ENCODE peak calls at places on chromosomes 13 and 19, in seven cellular contexts. N, X, O, B, T, K and Y are unnamed samples.

GRCh38 chr19:45828945-45829344 is 13.8 kb upstream of the RSPH6A start:
- DNase-seq in N (no peak), X (no peak), O (no peak), B (no peak), T (no peak), K (no peak), Y (no peak)

GRCh38 chr19:8396563-8397203 is 6.5 kb downstream of the RAB11B start:
- DNase-seq in N (peak), X (peak), O (peak), B (no peak), T (peak), K (peak), Y (peak)

GRCh38 chr13:51221674-51222509 is at the start of gene FAM124A:
- DNase-seq in N (peak), X (peak), O (peak), B (peak), T (no peak), K (peak), Y (peak)

GRCh38 chr13:99657848-99658265 is 156.6 kb downstream of the TM9SF2 start:
- DNase-seq in N (peak), X (no peak), O (peak), B (no peak), T (no peak), K (peak), Y (peak)

GRCh38 chr13:71577127-71577526 is 289.9 kb downstream of the DACH1 start:
- DNase-seq in N (no peak), X (no peak), O (no peak), B (no peak), T (no peak), K (no peak), Y (no peak)

GRCh38 chr13:24161010-24161775 is 673 bp downstream of the SPATA13 start:
- DNase-seq in N (no peak), X (peak), O (peak), B (no peak), T (no peak), K (no peak), Y (peak)

GRCh38 chr13:84843368-84843767 is 955.9 kb downstream of the SLITRK6 start:
- DNase-seq in N (no peak), X (no peak), O (no peak), B (no peak), T (no peak), K (no peak), Y (no peak)

GRCh38 chr19:16801599-16801998 is 27.6 kb upstream of the SIN3B start:
- DNase-seq in N (no peak), X (no peak), O (no peak), B (no peak), T (no peak), K (peak), Y (no peak)

GRCh38 chr13:80131204-80131603 is 209.7 kb downstream of the SPRY2 start:
- DNase-seq in N (peak), X (no peak), O (peak), B (no peak), T (peak), K (peak), Y (peak)

GRCh38 chr13:41658057-41658642 is 200.8 kb downstream of the RGCC start:
- DNase-seq in N (no peak), X (no peak), O (no peak), B (no peak), T (no peak), K (no peak), Y (no peak)

GRCh38 chr19:39515551-39516191 is 732 bp downstream of the SELENOV start:
- DNase-seq in N (no peak), X (no peak), O (no peak), B (no peak), T (no peak), K (no peak), Y (no peak)

GRCh38 chr19:18312021-18312534 is 10.8 kb downstream of the LSM4 start:
- DNase-seq in N (no peak), X (no peak), O (no peak), B (no peak), T (no peak), K (no peak), Y (peak)

GRCh38 chr13:97339019-97339988 is 94.7 kb upstream of the RAP2A start:
- DNase-seq in N (peak), X (no peak), O (peak), B (no peak), T (no peak), K (peak), Y (no peak)

GRCh38 chr19:31496076-31496475 is 146.8 kb upstream of the TSHZ3 start:
- DNase-seq in N (no peak), X (no peak), O (no peak), B (no peak), T (no peak), K (no peak), Y (no peak)

GRCh38 chr13:103772576-103772975 is 706.4 kb upstream of the SLC10A2 start:
- DNase-seq in N (no peak), X (no peak), O (no peak), B (no peak), T (no peak), K (peak), Y (no peak)

GRCh38 chr19:14102102-14102696 is 11.6 kb upstream of the SAMD1 start:
- DNase-seq in N (no peak), X (no peak), O (no peak), B (no peak), T (no peak), K (no peak), Y (no peak)

GRCh38 chr13:21012211-21012610 is 49.2 kb downstream of the LATS2 start:
- DNase-seq in N (no peak), X (no peak), O (no peak), B (no peak), T (no peak), K (no peak), Y (no peak)

GRCh38 chr13:20359335-20359734 is 127.2 kb upstream of the GJB6 start:
- DNase-seq in N (no peak), X (no peak), O (no peak), B (peak), T (no peak), K (peak), Y (no peak)

GRCh38 chr19:342801-343421 is 1.7 kb downstream of the MIER2 start:
- DNase-seq in N (peak), X (peak), O (peak), B (peak), T (no peak), K (no peak), Y (no peak)

GRCh38 chr13:106153041-106153440 is 382.4 kb downstream of the EFNB2 start:
- DNase-seq in N (no peak), X (no peak), O (no peak), B (no peak), T (no peak), K (no peak), Y (no peak)

GRCh38 chr13:106153876-106154275 is 381.6 kb downstream of the EFNB2 start:
- DNase-seq in N (no peak), X (no peak), O (no peak), B (no peak), T (no peak), K (no peak), Y (no peak)

GRCh38 chr13:106151056-106151699 is 384.3 kb downstream of the EFNB2 start:
- DNase-seq in N (no peak), X (no peak), O (no peak), B (peak), T (peak), K (peak), Y (no peak)

GRCh38 chr13:106155411-106155810 is 380.1 kb downstream of the EFNB2 start:
- DNase-seq in N (no peak), X (no peak), O (no peak), B (no peak), T (no peak), K (peak), Y (no peak)

GRCh38 chr13:106152047-106152446 is 383.4 kb downstream of the EFNB2 start:
- DNase-seq in N (no peak), X (no peak), O (no peak), B (no peak), T (no peak), K (no peak), Y (no peak)
- H3K27ac ChIP-seq in N (no peak), X (no peak), O (peak), B (peak), T (no peak), K (peak), Y (peak)

DNA sequence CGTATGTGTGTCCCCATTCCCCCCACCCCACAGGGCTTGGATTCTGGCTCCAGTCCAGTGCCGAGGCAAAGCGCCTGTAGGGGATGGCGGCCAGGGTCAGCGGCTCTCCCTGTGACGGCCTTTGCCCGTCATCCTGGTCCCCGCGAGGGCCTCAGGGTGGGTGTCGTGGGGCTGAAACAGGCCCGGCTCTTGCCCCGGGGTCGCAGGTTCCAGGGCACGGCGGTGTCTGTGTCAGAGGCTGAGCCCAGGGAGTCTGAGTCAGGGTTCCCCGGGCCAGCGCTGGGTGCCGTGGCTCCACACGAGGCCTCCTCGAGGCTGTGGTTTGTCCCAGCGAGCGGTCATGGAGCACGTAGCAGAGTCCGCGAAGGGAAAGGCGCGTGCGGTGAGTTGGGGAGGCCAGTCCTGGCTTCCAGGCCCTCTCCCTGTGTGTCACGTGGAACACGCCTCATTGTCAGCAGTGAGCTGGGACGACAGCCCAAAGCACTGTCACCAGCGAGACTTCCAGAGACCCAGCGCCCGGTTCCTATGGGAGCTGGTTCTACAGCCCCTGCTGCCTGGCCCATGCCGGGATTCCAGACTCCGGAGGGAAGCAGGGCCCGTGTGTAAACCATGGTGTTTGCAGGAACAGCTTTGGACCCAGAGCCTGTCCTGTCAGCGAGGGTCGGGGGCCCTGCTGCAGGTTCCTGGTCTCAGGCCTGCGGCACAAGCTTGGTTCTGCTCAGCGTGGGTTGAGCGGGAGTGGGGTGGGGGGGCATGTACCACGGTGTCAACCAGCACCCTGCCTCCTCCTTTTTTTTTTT is 13.4 kb downstream of the NCLN start:
- DNase-seq in N (peak), X (no peak), O (no peak), B (no peak), T (no peak), K (no peak), Y (no peak)
- TF ChIP-seq POLR2A in N (no peak), X (no peak), O (no peak), B (no peak), T (no peak), K (no peak), Y (no peak)

DNA sequence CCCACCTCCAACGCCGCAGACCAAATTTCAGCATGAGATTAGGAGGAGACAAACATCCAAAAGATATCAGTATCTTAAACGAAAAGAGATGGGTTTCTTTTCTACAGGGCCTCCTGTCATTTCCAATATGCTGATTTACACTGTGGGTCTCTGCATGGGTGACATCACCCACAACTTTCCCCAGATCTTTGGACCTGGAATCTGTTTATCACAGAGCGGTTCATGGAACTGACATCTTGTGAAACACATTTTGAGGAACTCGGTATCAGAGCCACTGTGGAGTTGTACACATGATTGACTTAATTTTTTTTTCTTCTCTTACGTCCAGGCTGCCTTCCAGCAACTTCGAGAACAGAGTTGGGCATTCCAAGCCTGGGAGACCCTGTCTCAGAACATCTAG is 80.3 kb upstream of the SERP2 start:
- DNase-seq in N (no peak), X (no peak), O (no peak), B (no peak), T (no peak), K (no peak), Y (no peak)
- H3K27ac ChIP-seq in N (peak), X (peak), O (peak), B (no peak), T (no peak), K (no peak), Y (peak)

GRCh38 chr19:11116507-11116906 is 27.2 kb downstream of the LDLR start:
- DNase-seq in N (no peak), X (no peak), O (no peak), B (no peak), T (no peak), K (no peak), Y (no peak)
- TF ChIP-seq POLR2A in N (no peak), X (no peak), O (no peak), B (no peak), T (no peak), K (no peak), Y (no peak)

GRCh38 chr13:33172911-33173310 is 112.6 kb downstream of the STARD13 start:
- DNase-seq in N (no peak), X (no peak), O (no peak), B (no peak), T (no peak), K (no peak), Y (no peak)

GRCh38 chr13:33176526-33176925 is 109.0 kb downstream of the STARD13 start:
- DNase-seq in N (no peak), X (no peak), O (no peak), B (no peak), T (no peak), K (no peak), Y (no peak)

GRCh38 chr13:33174491-33174890 is 111.1 kb downstream of the STARD13 start:
- DNase-seq in N (no peak), X (no peak), O (no peak), B (no peak), T (no peak), K (no peak), Y (no peak)

GRCh38 chr13:33175991-33176390 is 109.6 kb downstream of the STARD13 start:
- DNase-seq in N (no peak), X (no peak), O (no peak), B (no peak), T (no peak), K (no peak), Y (no peak)

DNA sequence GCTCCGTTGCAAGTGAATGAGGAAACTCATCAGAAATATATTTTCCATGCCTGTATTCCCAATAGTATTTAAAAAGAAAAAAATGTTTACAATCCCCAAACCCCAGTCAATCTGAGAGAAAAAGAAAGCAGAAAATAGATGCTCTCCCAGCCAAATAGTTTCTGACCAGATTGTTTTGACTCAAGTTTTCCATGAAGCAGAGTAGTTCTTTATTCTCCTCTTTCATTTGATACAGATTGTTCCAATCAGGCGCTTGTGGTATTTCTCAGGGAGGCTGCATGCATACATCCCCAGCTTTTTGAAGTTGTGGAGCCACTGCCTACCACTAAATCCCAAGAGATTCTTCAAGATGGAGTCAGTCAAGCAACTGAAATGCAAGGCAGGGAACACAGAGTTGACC is 110.6 kb downstream of the STARD13 start:
- DNase-seq in N (no peak), X (no peak), O (no peak), B (no peak), T (no peak), K (no peak), Y (no peak)
- H3K27ac ChIP-seq in N (peak), X (no peak), O (no peak), B (no peak), T (no peak), K (no peak), Y (no peak)

DNA sequence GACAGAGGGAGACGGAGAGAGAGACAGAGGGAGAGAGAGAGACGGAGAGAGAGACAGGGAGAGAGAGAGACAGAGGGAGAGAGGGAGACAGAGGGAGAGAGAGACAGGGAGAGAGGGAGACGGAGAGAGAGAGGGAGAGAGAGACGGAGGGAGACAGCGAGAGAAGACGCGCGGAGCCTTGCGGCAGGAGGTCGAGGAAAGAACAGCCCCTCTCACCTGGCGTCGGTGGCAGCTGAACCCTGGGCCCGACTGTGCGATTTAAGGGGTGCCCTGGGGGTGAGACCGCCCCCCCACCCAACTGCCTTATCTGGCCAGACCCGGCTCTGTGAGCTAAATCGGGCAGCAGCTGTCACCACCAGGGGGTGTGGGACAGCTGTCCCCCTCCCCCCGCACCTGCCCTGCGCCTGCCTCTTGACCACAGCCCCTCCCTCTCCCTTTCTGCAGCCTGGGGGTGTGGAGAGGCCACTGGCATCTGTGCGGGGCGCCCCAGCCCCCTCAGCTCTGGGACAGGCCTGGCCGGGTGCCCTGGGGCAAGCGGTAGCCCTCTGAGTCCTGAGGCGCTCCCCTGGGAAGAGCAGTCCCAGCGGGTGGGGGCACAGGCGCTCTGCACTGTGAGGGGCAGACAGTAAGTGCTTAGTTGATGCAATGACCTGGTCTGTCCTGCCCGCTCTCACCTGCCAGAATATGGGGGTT is 10.8 kb downstream of the JOSD2 start:
- DNase-seq in N (peak), X (peak), O (no peak), B (no peak), T (no peak), K (peak), Y (no peak)
- TF ChIP-seq POLR2A in N (peak), X (no peak), O (no peak), B (no peak), T (no peak), K (no peak), Y (no peak)

DNA sequence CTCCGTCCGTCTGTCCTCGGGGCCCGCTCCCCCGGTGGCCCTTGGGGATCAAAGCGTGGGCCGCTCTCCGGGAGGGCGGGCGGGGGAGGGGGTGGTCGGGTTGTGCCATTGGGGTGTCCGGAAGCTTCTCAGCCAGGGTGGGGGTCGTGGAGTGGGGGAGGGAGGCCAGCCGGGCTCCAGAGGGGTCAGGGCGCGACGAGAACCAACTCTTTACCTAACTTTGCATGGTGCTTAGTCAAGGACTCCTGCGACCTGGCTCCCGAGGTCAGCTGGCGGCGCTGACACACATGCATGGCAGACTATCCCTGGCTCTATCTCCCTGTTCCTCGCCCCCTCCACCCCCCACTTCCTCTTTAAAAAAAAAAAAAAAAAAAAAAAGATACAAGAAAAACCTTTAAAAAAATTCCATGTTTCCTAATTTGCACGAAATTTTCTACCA is 15.5 kb downstream of the SMIM24 start:
- DNase-seq in N (no peak), X (no peak), O (no peak), B (no peak), T (no peak), K (peak), Y (no peak)
- H3K27ac ChIP-seq in N (peak), X (peak), O (peak), B (no peak), T (peak), K (peak), Y (no peak)

GRCh38 chr19:6570754-6571153 is 20.2 kb downstream of the CD70 start:
- DNase-seq in N (no peak), X (no peak), O (no peak), B (no peak), T (no peak), K (no peak), Y (no peak)

GRCh38 chr19:6571167-6571566 is 19.8 kb downstream of the CD70 start:
- DNase-seq in N (no peak), X (no peak), O (no peak), B (no peak), T (no peak), K (no peak), Y (no peak)

GRCh38 chr19:6568816-6569215 is 22.1 kb downstream of the CD70 start:
- DNase-seq in N (no peak), X (no peak), O (no peak), B (no peak), T (no peak), K (no peak), Y (no peak)

GRCh38 chr19:6564393-6564792 is 26.6 kb downstream of the CD70 start:
- DNase-seq in N (no peak), X (no peak), O (no peak), B (no peak), T (no peak), K (peak), Y (no peak)

DNA sequence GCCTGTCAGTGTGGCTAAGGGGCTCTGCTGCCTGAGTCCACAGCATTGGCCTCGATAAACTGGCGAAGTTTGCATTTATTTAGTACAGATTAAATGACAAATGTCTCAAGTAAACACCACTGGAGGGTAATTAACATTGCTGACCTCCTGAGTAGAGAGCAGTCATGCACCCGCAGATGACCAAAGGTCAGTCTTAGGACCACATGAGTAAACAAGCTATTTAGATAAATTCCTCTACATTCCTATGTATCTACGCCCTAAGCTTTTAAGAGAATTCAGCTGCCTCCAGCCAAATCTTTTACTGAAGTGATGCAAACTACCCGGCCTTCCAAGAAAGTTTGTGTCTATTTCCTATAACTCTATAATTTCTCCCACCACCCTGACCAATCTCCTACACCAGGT is 22.9 kb downstream of the CD70 start:
- DNase-seq in N (no peak), X (no peak), O (no peak), B (no peak), T (no peak), K (peak), Y (no peak)
- TF ChIP-seq POLR2A in N (no peak), X (no peak), O (no peak), B (no peak), T (no peak), K (no peak), Y (no peak)

GRCh38 chr13:42720116-42720857 is 61.1 kb upstream of the FAM216B start:
- DNase-seq in N (no peak), X (no peak), O (peak), B (peak), T (no peak), K (peak), Y (no peak)
- H3K27ac ChIP-seq in N (no peak), X (no peak), O (no peak), B (no peak), T (peak), K (peak), Y (peak)